ENCODE peak calls at places on chromosomes 13 and 19, in six cellular contexts. D, T, H, U, W and X are unnamed samples.

GRCh38 chr13:73521970-73522549 is 463.3 kb downstream of the KLF5 start:
- DNase-seq in D (peak), T (no peak), H (no peak), U (no peak), W (no peak), X (no peak)

GRCh38 chr19:46885411-46885810 is 24.6 kb downstream of the ARHGAP35 start:
- DNase-seq in D (no peak), T (no peak), H (no peak), U (no peak), W (no peak), X (no peak)

GRCh38 chr13:32432856-32433255 is 4.9 kb upstream of the N4BP2L1 start:
- DNase-seq in D (no peak), T (no peak), H (peak), U (no peak), W (no peak), X (peak)

GRCh38 chr13:36067619-36068456 is 63.3 kb downstream of the DCLK1 start:
- DNase-seq in D (no peak), T (peak), H (no peak), U (peak), W (no peak), X (no peak)

GRCh38 chr13:99436013-99436412 is 65.3 kb upstream of the TM9SF2 start:
- DNase-seq in D (no peak), T (no peak), H (peak), U (no peak), W (peak), X (no peak)

GRCh38 chr13:110697842-110698241 is 8.1 kb downstream of the CARS2 start:
- DNase-seq in D (no peak), T (no peak), H (no peak), U (no peak), W (no peak), X (no peak)

GRCh38 chr13:49376121-49376520 is 67.7 kb downstream of the CAB39L start:
- DNase-seq in D (no peak), T (no peak), H (peak), U (no peak), W (no peak), X (no peak)

GRCh38 chr13:29140277-29140676 is 320.1 kb downstream of the MTUS2 start:
- DNase-seq in D (peak), T (no peak), H (no peak), U (no peak), W (no peak), X (no peak)

GRCh38 chr19:45177817-45178261 is at the start of gene TRAPPC6A:
- DNase-seq in D (peak), T (no peak), H (peak), U (peak), W (peak), X (no peak)

GRCh38 chr13:84096221-84096620 is 213.9 kb upstream of the SLITRK1 start:
- DNase-seq in D (no peak), T (no peak), H (peak), U (no peak), W (peak), X (no peak)

GRCh38 chr13:48975926-48976676 is 389 bp downstream of the FNDC3A start:
- DNase-seq in D (peak), T (peak), H (peak), U (peak), W (peak), X (peak)

GRCh38 chr13:106393776-106394175 is 141.7 kb downstream of the EFNB2 start:
- DNase-seq in D (peak), T (no peak), H (peak), U (no peak), W (no peak), X (no peak)
- TF ChIP-seq EZH2 in D (no peak), T (no peak), H (no peak), U (no peak), W (no peak), X (no peak)

GRCh38 chr19:1765182-1765903 is 12.0 kb downstream of the ONECUT3 start:
- DNase-seq in D (peak), T (no peak), H (no peak), U (no peak), W (no peak), X (no peak)
- TF ChIP-seq EZH2 in D (peak), T (no peak), H (peak), U (peak), W (no peak), X (no peak)

DNA sequence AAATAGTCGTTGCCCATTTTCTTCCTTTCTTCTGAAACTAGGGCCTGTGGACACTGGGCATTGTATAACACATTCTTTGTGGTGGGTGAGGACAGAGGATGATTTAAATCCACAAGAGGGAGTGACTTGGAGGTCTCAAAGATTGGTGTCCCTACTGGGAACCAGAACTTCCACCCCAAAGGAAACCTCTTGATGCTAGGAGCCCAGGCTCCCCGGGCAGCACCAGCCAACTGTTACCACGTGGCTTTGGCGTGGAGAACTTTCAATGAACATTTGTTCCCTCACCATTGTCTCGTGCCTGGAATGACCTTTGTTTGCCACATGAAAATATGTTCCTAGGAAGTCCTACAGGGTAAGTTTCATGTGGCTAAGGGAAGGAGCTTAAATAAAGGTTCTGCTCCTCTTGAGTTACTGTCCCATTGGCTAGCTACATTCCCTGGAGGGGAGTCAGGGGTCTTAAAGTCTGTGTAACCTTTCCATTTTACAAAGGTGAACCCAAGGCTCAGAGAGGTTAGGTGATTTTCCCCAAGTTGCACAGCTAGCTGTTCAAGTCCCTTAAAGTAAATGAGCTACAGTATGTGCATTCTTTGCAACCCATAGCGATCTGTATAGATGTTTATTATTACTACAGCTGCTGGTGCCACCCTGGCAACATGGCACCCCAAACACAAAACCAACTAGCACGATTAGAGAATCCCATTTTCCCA is 5.0 kb upstream of the CDX2 start:
- DNase-seq in D (no peak), T (no peak), H (no peak), U (no peak), W (no peak), X (no peak)
- TF ChIP-seq EZH2 in D (no peak), T (no peak), H (no peak), U (no peak), W (no peak), X (no peak)

DNA sequence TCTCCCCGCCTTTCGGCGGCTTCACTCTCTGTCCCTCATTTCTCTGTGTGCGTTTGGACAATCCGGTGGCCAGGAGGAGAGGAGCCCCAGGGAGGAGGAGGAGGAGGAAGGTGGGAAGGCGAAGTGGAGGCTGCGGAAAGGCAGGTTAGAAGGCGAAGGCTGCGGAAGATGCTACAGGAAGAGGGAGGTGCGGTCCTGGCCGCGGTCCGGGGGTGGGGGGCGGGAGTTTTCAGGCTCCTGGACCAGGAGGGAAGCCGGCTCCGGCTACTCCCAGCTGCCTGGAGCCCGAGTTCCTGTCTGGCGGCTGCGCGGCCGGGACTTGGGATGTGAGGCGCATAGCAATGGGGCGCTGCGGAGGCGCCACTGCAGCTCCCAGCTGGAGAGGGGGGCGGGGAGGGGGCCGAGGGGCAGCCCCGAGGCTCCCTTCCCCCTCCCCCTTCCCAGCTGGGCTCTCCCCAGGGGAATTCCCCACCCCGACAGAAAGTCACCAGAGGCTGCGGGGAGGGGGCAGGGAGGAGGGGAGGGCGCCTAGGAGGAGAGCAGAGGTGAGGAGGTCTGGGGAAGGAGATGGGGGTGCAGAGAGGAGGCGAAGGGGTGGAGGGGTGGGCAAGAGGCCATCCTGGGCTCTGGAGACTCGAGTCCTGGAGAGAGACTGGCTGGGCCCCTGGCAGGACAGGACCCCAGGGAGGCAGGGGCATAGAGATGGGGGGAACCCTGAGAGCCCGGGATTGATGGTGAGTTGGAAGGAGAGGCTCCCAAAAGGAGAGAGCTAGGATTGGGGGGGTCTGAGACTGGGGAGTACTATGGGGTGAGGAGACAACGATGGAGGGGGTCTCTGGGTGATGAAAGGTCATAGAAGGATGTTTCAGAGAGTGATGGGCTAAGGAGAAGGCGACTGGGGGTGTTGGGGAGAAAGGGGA is 2.0 kb downstream of the LRRC4B start:
- DNase-seq in D (no peak), T (peak), H (no peak), U (peak), W (no peak), X (no peak)
- TF ChIP-seq EZH2 in D (no peak), T (no peak), H (no peak), U (peak), W (peak), X (no peak)

GRCh38 chr19:12833418-12833746 is 997 bp downstream of the RTBDN start:
- DNase-seq in D (no peak), T (no peak), H (no peak), U (peak), W (no peak), X (no peak)

GRCh38 chr19:12836529-12836863 is 1.8 kb upstream of the MAST1 start:
- DNase-seq in D (no peak), T (no peak), H (no peak), U (no peak), W (no peak), X (no peak)

GRCh38 chr19:12834976-12835757 is 788 bp upstream of the RTBDN start:
- DNase-seq in D (peak), T (peak), H (no peak), U (peak), W (peak), X (no peak)

GRCh38 chr19:12833747-12834417 is 497 bp downstream of the RTBDN start:
- DNase-seq in D (peak), T (peak), H (no peak), U (peak), W (peak), X (peak)

DNA sequence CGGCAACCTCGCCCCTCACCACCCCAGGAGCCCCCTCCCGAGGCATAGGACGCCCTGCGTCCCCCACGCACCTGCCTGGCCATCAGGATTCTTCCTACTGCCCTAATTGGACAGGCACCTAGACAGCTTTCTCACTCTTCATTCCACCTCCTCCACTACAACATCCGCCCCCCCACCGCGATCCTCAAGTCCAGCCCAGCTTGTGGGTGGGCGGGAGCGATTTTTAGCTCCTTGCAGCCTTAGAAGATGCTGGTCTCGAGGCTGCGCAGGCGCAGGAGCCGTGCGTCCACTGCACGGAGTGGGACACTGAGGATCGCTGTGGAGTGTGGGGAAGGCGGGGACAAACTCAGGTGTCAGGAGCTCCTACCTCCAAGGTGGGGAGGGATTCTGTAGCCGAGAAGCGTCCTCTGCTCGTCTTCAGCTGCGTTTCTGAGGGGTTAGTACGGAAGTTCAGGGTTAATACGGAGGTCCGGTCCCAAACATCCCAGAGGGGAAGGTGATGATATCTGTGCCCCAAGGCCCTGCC is at the start of gene RTBDN:
- DNase-seq in D (peak), T (peak), H (no peak), U (peak), W (peak), X (no peak)
- TF ChIP-seq EZH2 in D (no peak), T (no peak), H (peak), U (no peak), W (no peak), X (no peak)